ENCODE peak calls at places on chromosomes 16 and 17, in eight cellular contexts. H, I, F, C, P, E, O and L are unnamed samples.

GRCh38 chr17:60325730-60326524 is 66.0 kb downstream of the USP32 start:
- DNase-seq in H (no peak), I (no peak), F (no peak), C (no peak), P (no peak), E (no peak), O (no peak), L (no peak)

GRCh38 chr17:45016823-45017222 is 34.6 kb downstream of the DCAKD start:
- DNase-seq in H (no peak), I (peak; percentile 43), F (peak; percentile 33), C (peak; percentile 29), P (no peak), E (no peak), O (peak; percentile 79), L (no peak)

GRCh38 chr16:47142469-47143328 is 1.0 kb downstream of the NETO2 start:
- DNase-seq in H (peak; percentile 15), I (peak; percentile 25), F (peak; percentile 18), C (peak; percentile 5), P (peak; percentile 23), E (peak; percentile 63), O (peak; percentile 68), L (no peak)

GRCh38 chr17:59093702-59094231 is 12.9 kb downstream of the TRIM37 start:
- DNase-seq in H (no peak), I (peak; percentile 34), F (peak; percentile 92), C (no peak), P (peak; percentile 25), E (no peak), O (no peak), L (no peak)

GRCh38 chr16:14634389-14634725 is 1.6 kb downstream of the BFAR start:
- DNase-seq in H (no peak), I (no peak), F (no peak), C (no peak), P (no peak), E (no peak), O (no peak), L (no peak)

GRCh38 chr16:57773680-57774295 is 28.5 kb downstream of the KIFC3 start:
- DNase-seq in H (no peak), I (no peak), F (no peak), C (no peak), P (no peak), E (no peak), O (no peak), L (no peak)

GRCh38 chr16:23640669-23640958 is 496 bp downstream of the PALB2 start:
- DNase-seq in H (no peak), I (peak; percentile 34), F (no peak), C (peak; percentile 28), P (no peak), E (no peak), O (peak; percentile 49), L (peak; percentile 4)

GRCh38 chr16:30839523-30840227 is 52.7 kb upstream of the ZNF629 start:
- DNase-seq in H (no peak), I (no peak), F (no peak), C (no peak), P (no peak), E (peak; percentile 58), O (no peak), L (no peak)

GRCh38 chr16:55955845-55956244 is 80.7 kb upstream of the CES5A start:
- DNase-seq in H (no peak), I (no peak), F (no peak), C (no peak), P (peak; percentile 67), E (no peak), O (no peak), L (no peak)

GRCh38 chr16:14324581-14324980 is 253.5 kb downstream of the MRTFB start:
- DNase-seq in H (no peak), I (no peak), F (no peak), C (no peak), P (no peak), E (peak; percentile 35), O (no peak), L (no peak)

GRCh38 chr17:43817826-43818225 is 15.1 kb downstream of the MPP3 start:
- DNase-seq in H (no peak), I (no peak), F (no peak), C (no peak), P (no peak), E (no peak), O (no peak), L (no peak)

GRCh38 chr16:82384897-82385296 is 214.9 kb upstream of the MPHOSPH6 start:
- DNase-seq in H (no peak), I (no peak), F (no peak), C (no peak), P (no peak), E (no peak), O (no peak), L (no peak)

GRCh38 chr17:79775635-79776034 is 2.3 kb upstream of the CBX2 start:
- DNase-seq in H (no peak), I (no peak), F (no peak), C (no peak), P (no peak), E (no peak), O (no peak), L (no peak)

GRCh38 chr16:86618431-86619262 is 40.3 kb downstream of the FOXL1 start:
- DNase-seq in H (no peak), I (peak; percentile 19), F (no peak), C (no peak), P (no peak), E (no peak), O (no peak), L (no peak)

GRCh38 chr16:60763869-60764268 is 1272.4 kb downstream of the CDH8 start:
- DNase-seq in H (no peak), I (no peak), F (no peak), C (no peak), P (no peak), E (no peak), O (no peak), L (no peak)

GRCh38 chr17:7837375-7838290 is 3.6 kb downstream of the KDM6B start:
- DNase-seq in H (no peak), I (no peak), F (no peak), C (peak; percentile 73), P (no peak), E (peak; percentile 22), O (peak; percentile 51), L (no peak)

GRCh38 chr16:9713907-9714306 is 468.3 kb downstream of the GRIN2A start:
- DNase-seq in H (no peak), I (no peak), F (no peak), C (no peak), P (no peak), E (no peak), O (no peak), L (no peak)

GRCh38 chr16:86118467-86119307 is 219.7 kb downstream of the IRF8 start:
- DNase-seq in H (no peak), I (no peak), F (no peak), C (no peak), P (no peak), E (no peak), O (no peak), L (no peak)

GRCh38 chr17:59425085-59425901 is 93.8 kb downstream of the YPEL2 start:
- DNase-seq in H (no peak), I (no peak), F (no peak), C (no peak), P (peak; percentile 47), E (peak; percentile 54), O (peak; percentile 62), L (no peak)

DNA sequence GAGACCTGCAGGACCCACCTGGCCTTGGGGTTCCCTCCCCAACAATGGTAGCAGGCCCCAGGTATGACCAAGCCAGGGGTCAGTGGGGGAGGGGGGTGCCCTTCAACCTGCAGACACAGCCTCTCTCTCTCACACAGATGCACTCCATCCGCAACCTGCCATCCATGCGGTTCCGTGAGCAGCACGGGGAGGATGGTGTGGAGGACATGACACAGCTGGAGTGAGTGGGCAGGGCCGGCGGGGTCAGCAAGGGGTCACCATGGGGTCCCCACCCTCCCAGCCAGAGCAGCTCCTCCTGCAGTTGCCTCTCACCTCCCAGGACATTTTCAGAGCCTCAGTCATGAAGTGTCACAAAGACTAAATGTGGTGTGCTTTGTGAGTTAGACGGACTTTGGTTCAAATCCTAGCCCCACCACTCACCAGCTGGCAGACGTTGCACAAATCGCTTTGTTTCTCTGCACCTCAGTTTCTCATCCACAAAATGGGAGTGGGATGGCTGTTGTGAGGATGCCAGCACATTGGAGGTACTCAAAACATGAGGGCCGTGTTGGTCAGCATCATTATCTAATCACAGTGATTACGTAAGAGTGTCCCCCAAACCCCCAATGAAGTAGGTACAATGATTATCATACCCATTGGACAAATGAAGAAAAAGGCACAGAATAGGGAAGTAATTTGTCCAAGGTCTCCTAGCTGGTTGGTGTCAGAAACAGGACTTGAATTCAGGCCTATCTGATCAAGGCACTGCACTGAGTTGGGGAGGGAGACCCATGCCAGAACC is 16.0 kb downstream of the MYO15A start:
- DNase-seq in H (no peak), I (no peak), F (no peak), C (no peak), P (no peak), E (no peak), O (no peak), L (no peak)
- H3K4me1 ChIP-seq in H (no peaks in the 10 kb centered on the region), I (no peaks in the 10 kb centered on the region), F (no peaks in the 10 kb centered on the region), C (no peaks in the 10 kb centered on the region), P (no peaks in the 10 kb centered on the region), E (peaks cover 5% of the 10 kb centered on the region), O (no peaks in the 10 kb centered on the region), L (no peaks in the 10 kb centered on the region)

GRCh38 chr16:89085755-89086154 is 7.9 kb upstream of the ACSF3 start:
- DNase-seq in H (no peak), I (no peak), F (no peak), C (no peak), P (no peak), E (no peak), O (no peak), L (no peak)
- H3K4me3 ChIP-seq in H (no peak overlapping the region), I (no peak overlapping the region), F (no peak overlapping the region), C (no peak overlapping the region), P (no peak overlapping the region), E (no peak overlapping the region), O (no peak overlapping the region), L (no peak overlapping the region)

DNA sequence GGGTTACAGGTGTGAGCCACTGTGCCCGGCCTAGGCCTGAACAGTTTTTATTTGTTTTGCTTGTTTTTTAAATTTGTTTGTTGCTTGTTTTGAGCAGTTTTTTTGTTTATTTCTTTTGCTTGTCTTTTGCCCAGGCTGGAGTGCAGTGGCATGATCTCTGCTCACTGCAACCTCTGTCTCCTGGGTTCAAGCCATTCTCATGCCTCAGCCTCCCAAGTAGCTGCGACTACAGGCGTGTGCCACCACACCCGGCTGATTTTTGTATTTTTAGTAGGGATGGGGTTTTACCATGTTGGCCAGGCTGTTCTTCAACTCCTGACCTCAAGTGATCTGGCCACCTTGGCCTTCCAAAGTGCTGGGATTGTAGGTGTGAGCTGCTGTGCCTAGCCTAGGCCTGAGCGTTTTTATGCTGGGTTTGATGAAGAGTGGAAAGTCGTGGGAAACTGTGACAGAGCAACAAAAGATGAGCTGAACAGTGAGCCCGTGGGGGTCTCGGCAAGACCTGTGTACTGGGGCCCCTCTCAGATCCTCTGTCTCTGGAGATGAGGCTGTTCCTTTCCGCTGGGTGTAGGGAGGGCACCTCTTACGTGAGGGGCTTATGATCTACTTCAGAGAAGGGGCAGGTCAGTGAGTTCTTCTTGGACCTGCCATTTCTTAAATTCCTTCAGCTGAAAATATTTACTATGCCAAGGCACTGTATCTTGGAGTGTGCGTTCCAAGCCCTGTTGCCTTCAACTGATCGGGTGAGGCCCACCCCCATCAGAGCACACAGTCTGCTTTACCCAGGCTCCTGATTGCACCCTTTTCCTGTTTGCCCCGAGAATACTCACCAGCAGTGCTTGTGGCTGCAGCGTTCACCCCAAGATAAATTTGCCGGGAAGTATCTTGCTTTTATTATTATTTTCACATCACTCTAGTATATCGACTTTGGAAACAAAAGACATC is 322.1 kb downstream of the SEC14L1 start:
- DNase-seq in H (no peak), I (no peak), F (no peak), C (no peak), P (no peak), E (no peak), O (no peak), L (no peak)
- H3K4me1 ChIP-seq in H (peaks cover 95% of the 10 kb centered on the region), I (peaks cover 14% of the 10 kb centered on the region), F (peaks cover 12% of the 10 kb centered on the region), C (peaks cover 99% of the 10 kb centered on the region), P (peaks cover 98% of the 10 kb centered on the region), E (peaks cover 63% of the 10 kb centered on the region), O (peaks cover 11% of the 10 kb centered on the region), L (peaks cover 10% of the 10 kb centered on the region)

GRCh38 chr17:75103601-75104554 is 5.9 kb upstream of the ARMC7 start:
- DNase-seq in H (no peak), I (no peak), F (no peak), C (no peak), P (no peak), E (no peak), O (no peak), L (no peak)
- H3K4me3 ChIP-seq in H (no peak overlapping the region), I (no peak overlapping the region), F (no peak overlapping the region), C (no peak overlapping the region), P (no peak overlapping the region), E (no peak overlapping the region), O (no peak overlapping the region), L (no peak overlapping the region)